ENCODE peak calls at places on chromosome 19, in nine cellular contexts. One of them, this sample, is unnamed.
A peak's percentile ranks its signal among the peaks of the same experiment; 100 is the strongest.

GRCh38 chr19:17073869-17074627 is 1.2 kb downstream of the HAUS8 start:
- DNase-seq in CD8-positive, alpha-beta memory T cell: peak; percentile 16
- DNase-seq in testis: no peak
- DNase-seq in OCI-LY7: peak; percentile 85
- DNase-seq in IMR-90: peak; percentile 16
- DNase-seq in Panc1: no peak
- DNase-seq in GM23248: peak; percentile 65
- DNase-seq in tibial nerve: no peak
- DNase-seq in keratinocyte: no peak
- DNase-seq in this sample: peak; percentile 56

GRCh38 chr19:28234637-28235036 is 978.3 kb downstream of the UQCRFS1 start:
- DNase-seq in CD8-positive, alpha-beta memory T cell: no peak
- DNase-seq in testis: no peak
- DNase-seq in OCI-LY7: no peak
- DNase-seq in IMR-90: no peak
- DNase-seq in Panc1: no peak
- DNase-seq in GM23248: peak; percentile 58
- DNase-seq in tibial nerve: no peak
- DNase-seq in keratinocyte: no peak
- DNase-seq in this sample: no peak

GRCh38 chr19:49338691-49339363 is 3.6 kb downstream of the CD37 start:
- DNase-seq in CD8-positive, alpha-beta memory T cell: no peak
- DNase-seq in testis: peak; percentile 80
- DNase-seq in OCI-LY7: peak; percentile 94
- DNase-seq in IMR-90: no peak
- DNase-seq in Panc1: no peak
- DNase-seq in GM23248: peak; percentile 55
- DNase-seq in tibial nerve: peak; percentile 29
- DNase-seq in keratinocyte: peak; percentile 54
- DNase-seq in this sample: peak; percentile 90

GRCh38 chr19:41095703-41096102 is 7.5 kb downstream of the CYP2A13 start:
- DNase-seq in CD8-positive, alpha-beta memory T cell: no peak
- DNase-seq in testis: peak; percentile 33
- DNase-seq in OCI-LY7: no peak
- DNase-seq in IMR-90: no peak
- DNase-seq in Panc1: no peak
- DNase-seq in GM23248: no peak
- DNase-seq in tibial nerve: no peak
- DNase-seq in keratinocyte: no peak
- DNase-seq in this sample: no peak

GRCh38 chr19:34276614-34277013 is 22.3 kb downstream of the GARRE1 start:
- DNase-seq in CD8-positive, alpha-beta memory T cell: no peak
- DNase-seq in testis: peak; percentile 39
- DNase-seq in OCI-LY7: peak; percentile 45
- DNase-seq in IMR-90: no peak
- DNase-seq in Panc1: no peak
- DNase-seq in GM23248: no peak
- DNase-seq in tibial nerve: no peak
- DNase-seq in keratinocyte: no peak
- DNase-seq in this sample: no peak

GRCh38 chr19:49502866-49503581 is 6.8 kb downstream of the RPS11 start:
- DNase-seq in CD8-positive, alpha-beta memory T cell: peak; percentile 59
- DNase-seq in testis: peak; percentile 75
- DNase-seq in OCI-LY7: peak; percentile 74
- DNase-seq in IMR-90: peak; percentile 81
- DNase-seq in Panc1: no peak
- DNase-seq in GM23248: peak; percentile 83
- DNase-seq in tibial nerve: peak; percentile 32
- DNase-seq in keratinocyte: no peak
- DNase-seq in this sample: peak; percentile 70

GRCh38 chr19:15251749-15252397 is 19.6 kb upstream of the EPHX3 start:
- DNase-seq in CD8-positive, alpha-beta memory T cell: no peak
- DNase-seq in testis: peak; percentile 83
- DNase-seq in OCI-LY7: no peak
- DNase-seq in IMR-90: peak; percentile 96
- DNase-seq in Panc1: no peak
- DNase-seq in GM23248: peak; percentile 97
- DNase-seq in tibial nerve: peak; percentile 56
- DNase-seq in keratinocyte: no peak
- DNase-seq in this sample: peak; percentile 94

GRCh38 chr19:52219611-52220010 is 29.8 kb downstream of the PPP2R1A start:
- DNase-seq in CD8-positive, alpha-beta memory T cell: no peak
- DNase-seq in testis: no peak
- DNase-seq in OCI-LY7: no peak
- DNase-seq in IMR-90: no peak
- DNase-seq in Panc1: no peak
- DNase-seq in GM23248: no peak
- DNase-seq in tibial nerve: no peak
- DNase-seq in keratinocyte: no peak
- DNase-seq in this sample: no peak

GRCh38 chr19:15317392-15318011 is 14.8 kb downstream of the BRD4 start:
- DNase-seq in CD8-positive, alpha-beta memory T cell: no peak
- DNase-seq in testis: no peak
- DNase-seq in OCI-LY7: no peak
- DNase-seq in IMR-90: peak; percentile 80
- DNase-seq in Panc1: no peak
- DNase-seq in GM23248: peak; percentile 39
- DNase-seq in tibial nerve: no peak
- DNase-seq in keratinocyte: no peak
- DNase-seq in this sample: no peak

GRCh38 chr19:42158926-42159325 is 26.7 kb upstream of the POU2F2 start:
- DNase-seq in CD8-positive, alpha-beta memory T cell: no peak
- DNase-seq in testis: no peak
- DNase-seq in OCI-LY7: no peak
- DNase-seq in IMR-90: no peak
- DNase-seq in Panc1: no peak
- DNase-seq in GM23248: no peak
- DNase-seq in tibial nerve: no peak
- DNase-seq in keratinocyte: no peak
- DNase-seq in this sample: no peak

GRCh38 chr19:5563941-5564612 is 3.7 kb downstream of the TINCR start:
- DNase-seq in CD8-positive, alpha-beta memory T cell: no peak
- DNase-seq in testis: no peak
- DNase-seq in OCI-LY7: no peak
- DNase-seq in IMR-90: peak; percentile 37
- DNase-seq in Panc1: no peak
- DNase-seq in GM23248: peak; percentile 73
- DNase-seq in tibial nerve: no peak
- DNase-seq in keratinocyte: no peak
- DNase-seq in this sample: no peak

GRCh38 chr19:3507371-3508120 is 1.4 kb downstream of the FZR1 start:
- DNase-seq in CD8-positive, alpha-beta memory T cell: no peak
- DNase-seq in testis: peak; percentile 21
- DNase-seq in OCI-LY7: no peak
- DNase-seq in IMR-90: no peak
- DNase-seq in Panc1: no peak
- DNase-seq in GM23248: peak; percentile 52
- DNase-seq in tibial nerve: no peak
- DNase-seq in keratinocyte: no peak
- DNase-seq in this sample: no peak

GRCh38 chr19:36916991-36917390 is 859 bp downstream of the ZNF568 start:
- DNase-seq in CD8-positive, alpha-beta memory T cell: no peak
- DNase-seq in testis: peak; percentile 27
- DNase-seq in OCI-LY7: no peak
- DNase-seq in IMR-90: peak; percentile 33
- DNase-seq in Panc1: peak; percentile 8
- DNase-seq in GM23248: peak; percentile 72
- DNase-seq in tibial nerve: no peak
- DNase-seq in keratinocyte: no peak
- DNase-seq in this sample: no peak

GRCh38 chr19:48351341-48351752 is 12.4 kb downstream of the TMEM143 start:
- DNase-seq in CD8-positive, alpha-beta memory T cell: peak; percentile 58
- DNase-seq in testis: peak; percentile 81
- DNase-seq in OCI-LY7: peak; percentile 69
- DNase-seq in IMR-90: peak; percentile 26
- DNase-seq in Panc1: no peak
- DNase-seq in GM23248: peak; percentile 63
- DNase-seq in tibial nerve: peak; percentile 44
- DNase-seq in keratinocyte: no peak
- DNase-seq in this sample: peak; percentile 86

GRCh38 chr19:49981603-49982593 is 20.9 kb upstream of the SIGLEC11 start:
- DNase-seq in CD8-positive, alpha-beta memory T cell: no peak
- DNase-seq in testis: no peak
- DNase-seq in OCI-LY7: no peak
- DNase-seq in IMR-90: no peak
- DNase-seq in Panc1: no peak
- DNase-seq in GM23248: no peak
- DNase-seq in tibial nerve: no peak
- DNase-seq in keratinocyte: no peak
- DNase-seq in this sample: peak; percentile 17

GRCh38 chr19:3603121-3603841 is 3.4 kb downstream of the TBXA2R start:
- DNase-seq in CD8-positive, alpha-beta memory T cell: no peak
- DNase-seq in testis: no peak
- DNase-seq in OCI-LY7: no peak
- DNase-seq in IMR-90: no peak
- DNase-seq in Panc1: no peak
- DNase-seq in GM23248: no peak
- DNase-seq in tibial nerve: no peak
- DNase-seq in keratinocyte: no peak
- DNase-seq in this sample: no peak

DNA sequence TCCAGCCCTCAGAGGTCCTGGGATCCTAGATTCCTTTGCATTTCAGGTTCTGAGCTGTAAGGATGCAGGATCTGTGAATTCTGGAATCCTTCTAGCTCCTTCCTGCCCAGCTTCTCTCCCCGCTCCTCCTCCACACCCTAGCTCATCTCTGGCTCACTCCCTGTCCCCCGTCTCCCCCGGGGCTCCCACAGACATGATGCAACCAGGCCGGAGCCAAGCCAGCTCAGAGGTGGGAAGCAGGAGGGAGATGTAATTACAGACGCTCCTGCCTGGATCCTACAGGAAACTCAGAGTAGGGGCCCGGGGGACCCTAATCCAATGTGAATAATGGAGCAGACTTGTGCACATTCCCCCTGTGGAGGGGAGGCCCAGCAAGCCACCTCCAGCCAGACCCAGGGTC is 4.5 kb downstream of the GNG8 start:
- DNase-seq in CD8-positive, alpha-beta memory T cell: no peak
- DNase-seq in testis: no peak
- DNase-seq in OCI-LY7: no peak
- DNase-seq in IMR-90: peak; percentile 61
- DNase-seq in Panc1: no peak
- DNase-seq in GM23248: peak; percentile 87
- DNase-seq in tibial nerve: peak; percentile 64
- DNase-seq in keratinocyte: no peak
- DNase-seq in this sample: no peak
- H3K4me1 ChIP-seq in CD8-positive, alpha-beta memory T cell: peaks cover 19% of the 10 kb centered on the region
- H3K4me1 ChIP-seq in testis: peaks cover 3% of the 10 kb centered on the region
- H3K4me1 ChIP-seq in OCI-LY7: peaks cover 28% of the 10 kb centered on the region
- H3K4me1 ChIP-seq in IMR-90: peaks cover 13% of the 10 kb centered on the region
- H3K4me1 ChIP-seq in Panc1: no peaks in the 10 kb centered on the region
- H3K4me1 ChIP-seq in GM23248: peaks cover 21% of the 10 kb centered on the region
- H3K4me1 ChIP-seq in tibial nerve: peaks cover 47% of the 10 kb centered on the region
- H3K4me1 ChIP-seq in keratinocyte: peaks cover 18% of the 10 kb centered on the region
- H3K4me1 ChIP-seq in this sample: no peaks in the 10 kb centered on the region

DNA sequence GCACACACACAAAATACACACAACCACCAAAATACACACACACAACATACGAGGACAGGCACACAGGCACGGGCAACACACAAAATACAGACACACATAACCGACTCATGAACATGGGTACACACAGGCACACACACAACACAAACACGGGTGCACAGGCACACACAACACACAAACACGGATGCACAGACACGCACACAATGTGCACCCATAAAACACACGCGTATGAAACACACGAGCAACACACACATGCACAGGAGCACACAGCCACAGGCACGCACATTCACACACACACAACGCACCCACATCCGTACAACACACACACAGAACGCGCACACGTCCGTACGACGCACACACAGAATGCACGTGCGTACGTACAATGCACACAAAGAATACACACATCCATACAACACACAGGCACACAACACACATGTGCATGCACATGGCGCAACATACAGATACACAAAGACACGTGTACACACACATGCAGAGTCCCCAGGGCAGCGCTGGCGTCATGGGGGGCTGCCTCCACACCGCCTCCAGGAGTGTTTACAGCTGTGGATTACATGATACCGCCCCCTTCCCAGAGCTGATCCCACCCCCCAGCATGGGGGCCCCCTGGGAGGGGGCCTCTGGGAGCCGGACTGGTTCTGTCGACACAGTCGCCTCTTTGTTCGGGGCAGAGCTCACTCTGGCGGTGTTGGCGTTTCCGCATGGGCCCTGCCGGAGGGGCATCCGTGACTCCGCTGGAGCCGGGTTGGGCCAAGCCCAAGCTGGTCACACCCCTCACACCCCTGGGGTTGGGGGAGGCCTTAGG is 2.9 kb downstream of the SBNO2 start:
- DNase-seq in CD8-positive, alpha-beta memory T cell: no peak
- DNase-seq in testis: no peak
- DNase-seq in OCI-LY7: no peak
- DNase-seq in IMR-90: no peak
- DNase-seq in Panc1: no peak
- DNase-seq in GM23248: peak; percentile 33
- DNase-seq in tibial nerve: no peak
- DNase-seq in keratinocyte: no peak
- DNase-seq in this sample: peak; percentile 66
- H3K4me3 ChIP-seq in CD8-positive, alpha-beta memory T cell: no peak overlapping the region
- H3K4me3 ChIP-seq in testis: no peak overlapping the region
- H3K4me3 ChIP-seq in OCI-LY7: no peak overlapping the region
- H3K4me3 ChIP-seq in IMR-90: no peak overlapping the region
- H3K4me3 ChIP-seq in Panc1: peak overlapping the region; percentile 73
- H3K4me3 ChIP-seq in GM23248: peak overlapping the region; percentile 86
- H3K4me3 ChIP-seq in tibial nerve: peak overlapping the region; percentile 92
- H3K4me3 ChIP-seq in keratinocyte: peak overlapping the region; percentile 94
- H3K4me3 ChIP-seq in this sample: no peak overlapping the region

DNA sequence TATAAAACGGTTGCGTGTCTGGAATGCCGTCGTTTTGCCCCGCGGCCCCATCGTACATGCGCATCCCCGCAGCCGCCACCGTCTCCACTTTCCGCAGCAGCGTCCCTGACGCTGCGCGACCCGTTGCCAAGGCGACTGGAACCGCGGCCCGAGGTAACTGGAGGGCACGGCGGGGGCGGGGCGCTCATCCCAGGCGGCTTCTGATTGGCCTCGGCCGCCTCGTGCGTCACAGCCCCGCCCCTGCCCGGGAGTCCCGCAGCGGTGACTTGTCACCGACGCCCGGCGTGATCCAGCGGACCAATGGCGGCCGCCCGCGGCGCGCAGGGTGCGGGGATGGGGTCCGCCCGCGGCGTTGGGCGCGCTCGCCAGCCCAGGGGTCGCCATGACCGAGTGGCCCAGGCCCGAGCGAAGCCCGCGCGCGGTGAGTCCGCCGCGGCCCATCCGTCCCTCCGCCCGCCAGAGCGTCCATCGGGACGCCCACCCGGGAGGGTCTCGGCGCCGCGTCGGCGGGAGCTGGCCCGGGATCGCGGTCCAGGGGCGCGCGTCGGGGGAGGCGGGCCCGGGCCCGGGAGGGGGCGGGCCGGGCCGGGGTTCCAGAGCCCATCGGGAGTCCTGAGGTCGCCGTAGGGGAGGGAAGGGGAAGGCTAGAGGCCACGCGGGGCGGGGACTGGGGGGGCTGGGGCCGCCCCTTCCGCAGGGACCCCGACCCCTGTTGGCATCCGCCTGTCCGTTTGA is at the start of gene ZSCAN1:
- DNase-seq in CD8-positive, alpha-beta memory T cell: peak; percentile 21
- DNase-seq in testis: peak; percentile 97
- DNase-seq in OCI-LY7: no peak
- DNase-seq in IMR-90: peak; percentile 41
- DNase-seq in Panc1: no peak
- DNase-seq in GM23248: peak; percentile 92
- DNase-seq in tibial nerve: peak; percentile 19
- DNase-seq in keratinocyte: no peak
- DNase-seq in this sample: peak; percentile 94
- H3K9me3 ChIP-seq in CD8-positive, alpha-beta memory T cell: no peaks in the 10 kb centered on the region
- H3K9me3 ChIP-seq in testis: no peaks in the 10 kb centered on the region
- H3K9me3 ChIP-seq in OCI-LY7: no peaks in the 10 kb centered on the region
- H3K9me3 ChIP-seq in IMR-90: peaks cover 18% of the 10 kb centered on the region
- H3K9me3 ChIP-seq in Panc1: no peaks in the 10 kb centered on the region
- H3K9me3 ChIP-seq in GM23248: no peaks in the 10 kb centered on the region
- H3K9me3 ChIP-seq in tibial nerve: peaks cover 8% of the 10 kb centered on the region
- H3K9me3 ChIP-seq in keratinocyte: peaks cover 7% of the 10 kb centered on the region
- H3K9me3 ChIP-seq in this sample: no peaks in the 10 kb centered on the region

GRCh38 chr19:10419200-10419645 is 1.1 kb upstream of the PDE4A start:
- DNase-seq in CD8-positive, alpha-beta memory T cell: no peak
- DNase-seq in testis: no peak
- DNase-seq in OCI-LY7: no peak
- DNase-seq in IMR-90: no peak
- DNase-seq in Panc1: no peak
- DNase-seq in GM23248: peak; percentile 61
- DNase-seq in tibial nerve: no peak
- DNase-seq in keratinocyte: no peak
- DNase-seq in this sample: peak; percentile 60
- H3K4me1 ChIP-seq in CD8-positive, alpha-beta memory T cell: peaks cover 67% of the 10 kb centered on the region
- H3K4me1 ChIP-seq in testis: peaks cover 4% of the 10 kb centered on the region
- H3K4me1 ChIP-seq in OCI-LY7: peaks cover 59% of the 10 kb centered on the region
- H3K4me1 ChIP-seq in IMR-90: peaks cover 15% of the 10 kb centered on the region
- H3K4me1 ChIP-seq in Panc1: peaks cover 18% of the 10 kb centered on the region
- H3K4me1 ChIP-seq in GM23248: peaks cover 7% of the 10 kb centered on the region
- H3K4me1 ChIP-seq in tibial nerve: peaks cover 60% of the 10 kb centered on the region
- H3K4me1 ChIP-seq in keratinocyte: peaks cover 39% of the 10 kb centered on the region
- H3K4me1 ChIP-seq in this sample: peaks cover 4% of the 10 kb centered on the region